ENCODE peak calls at places on chromosomes 3 and 15, in six cellular contexts. One of them, this sample, is unnamed.

GRCh38 chr3:196317702-196318467 is at the start of gene DYNLT2B:
- DNase-seq in activated B cell treated with CpG ODN at 0.5 μM for 24 hours: peak; percentile 87
- DNase-seq in Jurkat, Clone E6-1: peak; percentile 80
- DNase-seq in T-helper 22 cell: peak; percentile 80
- DNase-seq in D341Med: peak; percentile 100
- DNase-seq in tibial nerve: peak; percentile 73
- DNase-seq in this sample: peak; percentile 92

GRCh38 chr3:65732060-65732933 is 306.4 kb downstream of the MAGI1 start:
- DNase-seq in activated B cell treated with CpG ODN at 0.5 μM for 24 hours: no peak
- DNase-seq in Jurkat, Clone E6-1: peak; percentile 49
- DNase-seq in T-helper 22 cell: no peak
- DNase-seq in D341Med: peak; percentile 69
- DNase-seq in tibial nerve: no peak
- DNase-seq in this sample: no peak

GRCh38 chr3:36373661-36374060 is 6.6 kb upstream of the STAC start:
- DNase-seq in activated B cell treated with CpG ODN at 0.5 μM for 24 hours: no peak
- DNase-seq in Jurkat, Clone E6-1: no peak
- DNase-seq in T-helper 22 cell: no peak
- DNase-seq in D341Med: no peak
- DNase-seq in tibial nerve: no peak
- DNase-seq in this sample: no peak

GRCh38 chr3:140006331-140006730 is 71.3 kb downstream of the CLSTN2 start:
- DNase-seq in activated B cell treated with CpG ODN at 0.5 μM for 24 hours: no peak
- DNase-seq in Jurkat, Clone E6-1: no peak
- DNase-seq in T-helper 22 cell: no peak
- DNase-seq in D341Med: no peak
- DNase-seq in tibial nerve: no peak
- DNase-seq in this sample: no peak

GRCh38 chr15:81516012-81516411 is 142.0 kb upstream of the TMC3 start:
- DNase-seq in activated B cell treated with CpG ODN at 0.5 μM for 24 hours: no peak
- DNase-seq in Jurkat, Clone E6-1: no peak
- DNase-seq in T-helper 22 cell: no peak
- DNase-seq in D341Med: no peak
- DNase-seq in tibial nerve: no peak
- DNase-seq in this sample: no peak

GRCh38 chr3:184314700-184315505 is 497 bp downstream of the EIF4G1 start:
- DNase-seq in activated B cell treated with CpG ODN at 0.5 μM for 24 hours: peak; percentile 63
- DNase-seq in Jurkat, Clone E6-1: no peak
- DNase-seq in T-helper 22 cell: peak; percentile 66
- DNase-seq in D341Med: peak; percentile 80
- DNase-seq in tibial nerve: peak; percentile 70
- DNase-seq in this sample: peak; percentile 94

GRCh38 chr3:61605589-61606175 is 44.3 kb downstream of the PTPRG start:
- DNase-seq in activated B cell treated with CpG ODN at 0.5 μM for 24 hours: no peak
- DNase-seq in Jurkat, Clone E6-1: no peak
- DNase-seq in T-helper 22 cell: no peak
- DNase-seq in D341Med: no peak
- DNase-seq in tibial nerve: no peak
- DNase-seq in this sample: no peak

GRCh38 chr3:100111728-100112127 is 2.6 kb downstream of the FILIP1L start:
- DNase-seq in activated B cell treated with CpG ODN at 0.5 μM for 24 hours: no peak
- DNase-seq in Jurkat, Clone E6-1: no peak
- DNase-seq in T-helper 22 cell: no peak
- DNase-seq in D341Med: no peak
- DNase-seq in tibial nerve: no peak
- DNase-seq in this sample: no peak

GRCh38 chr15:94234300-94234699 is 2.9 kb downstream of the MCTP2 start:
- DNase-seq in activated B cell treated with CpG ODN at 0.5 μM for 24 hours: no peak
- DNase-seq in Jurkat, Clone E6-1: no peak
- DNase-seq in T-helper 22 cell: no peak
- DNase-seq in D341Med: no peak
- DNase-seq in tibial nerve: no peak
- DNase-seq in this sample: no peak

GRCh38 chr3:138043266-138044029 is 33.5 kb downstream of the CLDN18 start:
- DNase-seq in activated B cell treated with CpG ODN at 0.5 μM for 24 hours: no peak
- DNase-seq in Jurkat, Clone E6-1: no peak
- DNase-seq in T-helper 22 cell: no peak
- DNase-seq in D341Med: no peak
- DNase-seq in tibial nerve: no peak
- DNase-seq in this sample: no peak

GRCh38 chr3:70049761-70050160 is 50.2 kb downstream of the SAMMSON start:
- DNase-seq in activated B cell treated with CpG ODN at 0.5 μM for 24 hours: no peak
- DNase-seq in Jurkat, Clone E6-1: no peak
- DNase-seq in T-helper 22 cell: no peak
- DNase-seq in D341Med: no peak
- DNase-seq in tibial nerve: no peak
- DNase-seq in this sample: no peak

GRCh38 chr3:85535517-85535916 is 576.7 kb downstream of the CADM2 start:
- DNase-seq in activated B cell treated with CpG ODN at 0.5 μM for 24 hours: no peak
- DNase-seq in Jurkat, Clone E6-1: no peak
- DNase-seq in T-helper 22 cell: no peak
- DNase-seq in D341Med: no peak
- DNase-seq in tibial nerve: no peak
- DNase-seq in this sample: no peak

GRCh38 chr3:48694610-48695051 is 8.9 kb upstream of the NCKIPSD start:
- DNase-seq in activated B cell treated with CpG ODN at 0.5 μM for 24 hours: no peak
- DNase-seq in Jurkat, Clone E6-1: no peak
- DNase-seq in T-helper 22 cell: no peak
- DNase-seq in D341Med: no peak
- DNase-seq in tibial nerve: peak; percentile 79
- DNase-seq in this sample: peak; percentile 89

GRCh38 chr15:101813803-101814534 is 2.0 kb downstream of the OR4F15 start:
- DNase-seq in activated B cell treated with CpG ODN at 0.5 μM for 24 hours: no peak
- DNase-seq in Jurkat, Clone E6-1: no peak
- DNase-seq in T-helper 22 cell: no peak
- DNase-seq in D341Med: peak; percentile 25
- DNase-seq in tibial nerve: no peak
- DNase-seq in this sample: no peak

GRCh38 chr3:56303508-56303907 is 164.8 kb downstream of the ERC2 start:
- DNase-seq in activated B cell treated with CpG ODN at 0.5 μM for 24 hours: no peak
- DNase-seq in Jurkat, Clone E6-1: peak; percentile 45
- DNase-seq in T-helper 22 cell: no peak
- DNase-seq in D341Med: peak; percentile 72
- DNase-seq in tibial nerve: no peak
- DNase-seq in this sample: no peak

GRCh38 chr3:70989174-70989573 is 594.4 kb downstream of the FOXP1 start:
- DNase-seq in activated B cell treated with CpG ODN at 0.5 μM for 24 hours: no peak
- DNase-seq in Jurkat, Clone E6-1: peak; percentile 12
- DNase-seq in T-helper 22 cell: no peak
- DNase-seq in D341Med: no peak
- DNase-seq in tibial nerve: no peak
- DNase-seq in this sample: no peak

GRCh38 chr15:92391640-92392039 is 2.0 kb upstream of the ST8SIA2 start:
- DNase-seq in activated B cell treated with CpG ODN at 0.5 μM for 24 hours: no peak
- DNase-seq in Jurkat, Clone E6-1: peak; percentile 32
- DNase-seq in T-helper 22 cell: no peak
- DNase-seq in D341Med: no peak
- DNase-seq in tibial nerve: no peak
- DNase-seq in this sample: no peak

GRCh38 chr3:52088445-52089367 is 32.3 kb upstream of the DUSP7 start:
- DNase-seq in activated B cell treated with CpG ODN at 0.5 μM for 24 hours: no peak
- DNase-seq in Jurkat, Clone E6-1: no peak
- DNase-seq in T-helper 22 cell: no peak
- DNase-seq in D341Med: no peak
- DNase-seq in tibial nerve: no peak
- DNase-seq in this sample: peak; percentile 65

GRCh38 chr15:84034831-84035753 is 200.5 kb upstream of the GOLGA6L4 start:
- DNase-seq in activated B cell treated with CpG ODN at 0.5 μM for 24 hours: no peak
- DNase-seq in Jurkat, Clone E6-1: peak; percentile 39
- DNase-seq in T-helper 22 cell: no peak
- DNase-seq in D341Med: peak; percentile 38
- DNase-seq in tibial nerve: no peak
- DNase-seq in this sample: no peak

GRCh38 chr3:123089611-123090301 is 22.9 kb downstream of the PDIA5 start:
- DNase-seq in activated B cell treated with CpG ODN at 0.5 μM for 24 hours: no peak
- DNase-seq in Jurkat, Clone E6-1: no peak
- DNase-seq in T-helper 22 cell: no peak
- DNase-seq in D341Med: no peak
- DNase-seq in tibial nerve: no peak
- DNase-seq in this sample: peak; percentile 91

GRCh38 chr15:51494411-51495314 is 127.9 kb downstream of the DMXL2 start:
- DNase-seq in activated B cell treated with CpG ODN at 0.5 μM for 24 hours: no peak
- DNase-seq in Jurkat, Clone E6-1: peak; percentile 49
- DNase-seq in T-helper 22 cell: no peak
- DNase-seq in D341Med: no peak
- DNase-seq in tibial nerve: no peak
- DNase-seq in this sample: no peak

GRCh38 chr3:50600141-50600753 is 11.3 kb downstream of the CISH start:
- DNase-seq in activated B cell treated with CpG ODN at 0.5 μM for 24 hours: no peak
- DNase-seq in Jurkat, Clone E6-1: no peak
- DNase-seq in T-helper 22 cell: no peak
- DNase-seq in D341Med: no peak
- DNase-seq in tibial nerve: no peak
- DNase-seq in this sample: no peak

GRCh38 chr3:188510366-188510765 is 356.4 kb downstream of the LPP start:
- DNase-seq in activated B cell treated with CpG ODN at 0.5 μM for 24 hours: no peak
- DNase-seq in Jurkat, Clone E6-1: no peak
- DNase-seq in T-helper 22 cell: no peak
- DNase-seq in D341Med: no peak
- DNase-seq in tibial nerve: no peak
- DNase-seq in this sample: no peak

GRCh38 chr3:27576171-27576570 is 92.0 kb upstream of the SLC4A7 start:
- DNase-seq in activated B cell treated with CpG ODN at 0.5 μM for 24 hours: no peak
- DNase-seq in Jurkat, Clone E6-1: no peak
- DNase-seq in T-helper 22 cell: no peak
- DNase-seq in D341Med: no peak
- DNase-seq in tibial nerve: no peak
- DNase-seq in this sample: no peak

GRCh38 chr15:93333826-93334225 is 244.8 kb upstream of the RGMA start:
- DNase-seq in activated B cell treated with CpG ODN at 0.5 μM for 24 hours: no peak
- DNase-seq in Jurkat, Clone E6-1: peak; percentile 18
- DNase-seq in T-helper 22 cell: no peak
- DNase-seq in D341Med: no peak
- DNase-seq in tibial nerve: no peak
- DNase-seq in this sample: no peak

This sample was measured in tibial artery.